ENCODE peak calls at places on chromosomes 13 and 19, in four cellular contexts. K is ascending aorta, G is left ventricle myocardium inferior, J is PC-3. X is an unnamed sample.

GRCh38 chr13:98874029-98874397 is 103.9 kb downstream of the DOCK9 start:
- DNase-seq in K (no peak), G (no peak), J (no peak), X (no peak)

GRCh38 chr19:35860818-35861639 is 4.3 kb downstream of the KIRREL2 start:
- DNase-seq in K (no peak), G (no peak), J (no peak), X (peak; percentile 77)

GRCh38 chr19:37007587-37008220 is 70.5 kb upstream of the ZNF420 start:
- DNase-seq in K (no peak), G (peak; percentile 80), J (no peak), X (no peak)

GRCh38 chr19:17473041-17473440 is 2.7 kb downstream of the SLC27A1 start:
- DNase-seq in K (no peak), G (no peak), J (peak; percentile 58), X (no peak)

GRCh38 chr13:31101511-31102170 is 60.1 kb downstream of the HSPH1 start:
- DNase-seq in K (no peak), G (peak; percentile 43), J (no peak), X (no peak)

GRCh38 chr19:33286899-33287298 is 15.4 kb downstream of the CEBPA start:
- DNase-seq in K (no peak), G (no peak), J (no peak), X (no peak)

GRCh38 chr13:38819053-38819452 is 132.2 kb downstream of the FREM2 start:
- DNase-seq in K (no peak), G (no peak), J (no peak), X (no peak)

GRCh38 chr19:15178629-15179308 is 22.0 kb downstream of the NOTCH3 start:
- DNase-seq in K (no peak), G (no peak), J (no peak), X (no peak)

GRCh38 chr13:96053003-96053703 is at the start of gene UGGT2:
- DNase-seq in K (peak; percentile 77), G (peak; percentile 96), J (peak; percentile 91), X (peak; percentile 87)

GRCh38 chr13:87333599-87333998 is 337.6 kb upstream of the SLITRK5 start:
- DNase-seq in K (no peak), G (no peak), J (no peak), X (no peak)

GRCh38 chr19:10863107-10863700 is 8.1 kb upstream of the CARM1 start:
- DNase-seq in K (peak; percentile 55), G (no peak), J (peak; percentile 32), X (no peak)

GRCh38 chr19:46067691-46068090 is 26.9 kb upstream of the IGFL4 start:
- DNase-seq in K (no peak), G (no peak), J (peak; percentile 14), X (no peak)

GRCh38 chr19:48415395-48415794 is 21.9 kb downstream of the GRIN2D start:
- DNase-seq in K (peak; percentile 31), G (peak; percentile 81), J (peak; percentile 64), X (no peak)

DNA sequence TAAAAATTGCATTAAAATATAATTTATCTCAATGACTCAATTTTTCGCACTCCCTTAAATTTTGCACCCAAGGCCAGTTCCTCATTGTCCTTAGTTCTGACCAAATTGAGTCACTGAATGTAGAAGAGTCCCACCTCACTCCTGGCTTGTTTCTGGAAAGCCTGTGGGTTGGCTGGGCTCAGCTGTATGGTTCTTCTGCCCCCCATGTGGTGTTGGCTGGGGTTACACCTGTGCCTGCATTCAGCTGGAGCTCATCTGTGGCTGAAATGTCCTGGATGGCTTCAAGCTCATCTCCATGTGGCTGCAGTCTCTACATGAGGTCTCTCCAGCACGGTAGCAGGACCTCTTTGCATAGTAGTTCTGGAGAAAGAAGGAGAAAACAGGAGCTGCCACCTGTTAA is 7.2 kb upstream of the IRGC start:
- DNase-seq in K (no peak), G (no peak), J (no peak), X (no peak)
- TF ChIP-seq CTCF in K (no peak), G (no peak), J (no peak), X (no peak)

GRCh38 chr19:51158474-51159129 is 16.5 kb downstream of the SIGLEC7 start:
- DNase-seq in K (no peak), G (peak; percentile 52), J (peak; percentile 61), X (peak; percentile 36)
- TF ChIP-seq CTCF in K (peak; percentile 22), G (peak; percentile 63), J (peak; percentile 94), X (peak; percentile 62)

DNA sequence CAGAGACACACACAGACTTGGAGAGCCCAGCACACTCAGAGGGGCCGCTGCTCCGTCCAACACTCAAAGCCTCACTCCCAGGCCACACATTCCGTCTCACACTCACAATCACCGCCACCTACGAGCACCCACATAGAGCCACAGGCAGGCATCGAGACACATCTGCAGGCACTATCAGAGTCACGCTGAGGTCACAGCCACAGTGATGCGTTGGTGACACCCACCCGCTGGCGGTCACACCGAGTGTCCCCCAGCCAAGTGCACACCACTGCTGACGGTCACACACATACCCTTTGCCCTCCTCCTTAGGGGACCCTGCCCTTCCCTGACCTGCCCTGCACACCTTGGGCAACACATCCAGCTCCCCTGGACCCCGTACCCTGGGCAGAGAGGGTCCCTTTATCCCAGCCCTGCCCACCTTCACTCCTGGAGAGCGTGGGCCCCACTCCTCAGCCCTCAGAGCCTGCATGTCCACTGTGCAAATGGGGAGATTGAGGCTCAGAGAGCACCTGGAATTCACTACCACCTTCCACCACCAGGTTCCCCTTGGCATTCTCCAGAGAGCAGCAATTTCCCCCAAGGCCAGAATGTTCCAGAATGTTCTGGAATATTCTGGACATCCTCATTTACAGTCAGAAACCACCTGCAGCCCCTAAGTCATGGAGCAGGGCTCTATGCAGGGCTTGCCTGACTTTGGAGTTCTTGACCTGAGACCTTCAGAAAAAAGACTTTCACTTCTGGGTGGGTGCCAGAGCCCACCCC is 5.4 kb downstream of the FUT5 start:
- DNase-seq in K (no peak), G (no peak), J (no peak), X (no peak)
- TF ChIP-seq CTCF in K (no peak), G (no peak), J (peak; percentile 36), X (peak; percentile 32)

GRCh38 chr13:45728759-45729158 is 26.6 kb downstream of the CBY2 start:
- DNase-seq in K (no peak), G (no peak), J (peak; percentile 4), X (no peak)
- TF ChIP-seq CTCF in K (no peak), G (peak; percentile 20), J (peak; percentile 33), X (peak; percentile 65)

GRCh38 chr19:8640402-8641004 is 10.1 kb downstream of the NFILZ start:
- DNase-seq in K (no peak), G (peak; percentile 36), J (no peak), X (no peak)

GRCh38 chr19:8641908-8642547 is 11.6 kb downstream of the NFILZ start:
- DNase-seq in K (no peak), G (no peak), J (peak; percentile 70), X (no peak)

GRCh38 chr19:8641221-8641907 is 10.9 kb downstream of the NFILZ start:
- DNase-seq in K (no peak), G (no peak), J (no peak), X (no peak)

GRCh38 chr19:8638078-8638619 is 7.7 kb downstream of the NFILZ start:
- DNase-seq in K (no peak), G (peak; percentile 39), J (peak; percentile 67), X (no peak)

GRCh38 chr19:8639821-8640401 is 9.5 kb downstream of the NFILZ start:
- DNase-seq in K (no peak), G (no peak), J (no peak), X (no peak)
- TF ChIP-seq CTCF in K (no peak), G (no peak), J (no peak), X (no peak)

GRCh38 chr13:78607409-78608253 is 4.3 kb upstream of the POU4F1 start:
- DNase-seq in K (no peak), G (no peak), J (no peak), X (no peak)

GRCh38 chr13:78602561-78603239 is 652 bp downstream of the POU4F1 start:
- DNase-seq in K (no peak), G (no peak), J (no peak), X (no peak)

GRCh38 chr13:78603240-78603947 is at the start of gene POU4F1:
- DNase-seq in K (no peak), G (peak; percentile 17), J (no peak), X (peak; percentile 65)

GRCh38 chr13:78606471-78607408 is 3.4 kb upstream of the POU4F1 start:
- DNase-seq in K (no peak), G (no peak), J (no peak), X (no peak)

GRCh38 chr13:78604782-78605611 is 1.6 kb upstream of the POU4F1 start:
- DNase-seq in K (no peak), G (no peak), J (no peak), X (no peak)
- TF ChIP-seq CTCF in K (no peak), G (no peak), J (no peak), X (peak; percentile 22)

DNA sequence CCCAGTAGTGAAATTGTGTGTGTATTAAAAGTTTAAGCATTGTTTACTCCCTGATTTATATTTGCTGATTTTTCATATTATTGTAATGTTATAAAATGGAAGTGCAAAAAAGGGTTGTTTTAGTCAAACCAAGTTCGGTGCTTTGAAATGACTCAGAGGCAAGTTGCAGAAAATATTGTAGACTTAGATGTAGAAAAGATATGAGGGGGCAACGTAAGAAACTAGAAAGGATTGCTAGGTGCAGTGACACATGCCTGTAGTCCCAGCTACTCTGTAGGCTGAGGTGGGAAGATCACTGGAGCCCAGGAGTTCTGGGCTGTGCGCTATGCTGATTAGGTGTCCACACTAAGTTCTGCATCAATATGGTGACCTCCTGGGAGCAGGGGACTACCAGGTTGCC is 16.1 kb upstream of the LPAR6 start:
- DNase-seq in K (no peak), G (no peak), J (no peak), X (no peak)
- TF ChIP-seq CTCF in K (no peak), G (no peak), J (no peak), X (no peak)

GRCh38 chr13:41821195-41821594 is 139.7 kb downstream of the VWA8 start:
- DNase-seq in K (no peak), G (no peak), J (no peak), X (no peak)
- TF ChIP-seq CTCF in K (no peak), G (no peak), J (no peak), X (no peak)

GRCh38 chr19:12773571-12773970 is 1.8 kb downstream of the HOOK2 start:
- DNase-seq in K (no peak), G (peak; percentile 48), J (peak; percentile 56), X (no peak)
- TF ChIP-seq CTCF in K (peak; percentile 57), G (peak; percentile 57), J (peak; percentile 63), X (no peak)

DNA sequence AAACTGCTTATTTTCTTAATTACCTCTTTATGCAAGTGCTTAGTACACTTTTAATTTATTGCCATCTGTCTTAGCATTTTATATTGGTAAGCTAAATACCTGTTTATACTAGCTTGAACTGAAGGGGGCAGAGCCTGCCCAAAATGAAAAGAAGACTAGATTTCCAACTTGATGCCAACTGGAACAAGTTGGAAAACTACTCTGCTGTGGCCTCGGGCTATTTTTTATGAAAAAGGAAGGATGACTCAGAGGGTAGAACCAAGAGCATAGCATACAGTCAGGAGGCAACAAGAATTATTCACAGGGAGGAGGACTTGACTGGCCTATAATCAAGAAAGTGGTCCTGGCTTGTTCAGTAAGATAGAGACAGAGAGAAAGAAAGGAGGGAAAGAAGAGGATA is 150.3 kb downstream of the NDFIP2 start:
- DNase-seq in K (no peak), G (no peak), J (peak; percentile 95), X (no peak)
- TF ChIP-seq CTCF in K (no peak), G (peak; percentile 55), J (peak; percentile 70), X (peak; percentile 16)

X was measured in progenitor cell of endocrine pancreas.